ENCODE peak calls at places on chromosomes 4 and X, in seven cellular contexts. V, K, J, Z, G, R and H are unnamed samples. For H3K4me1, the result is how much of the 10 kb centered on the place peaks cover.

GRCh38 chrX:31038585-31039326 is 33.1 kb downstream of the FTHL17 start:
- DNase-seq in V (peak), K (peak), J (no peak), Z (peak), G (no peak), R (no peak), H (no peak)

GRCh38 chr4:56220261-56220660 is 167.0 kb downstream of the AASDH start:
- DNase-seq in V (no peak), K (no peak), J (no peak), Z (no peak), G (no peak), R (no peak), H (no peak)

GRCh38 chrX:100994352-100995281 is 25.1 kb downstream of the ARL13A start:
- DNase-seq in V (no peak), K (no peak), J (no peak), Z (peak), G (no peak), R (no peak), H (no peak)

GRCh38 chrX:53282313-53282712 is 929 bp upstream of the IQSEC2 start:
- DNase-seq in V (no peak), K (no peak), J (no peak), Z (no peak), G (no peak), R (no peak), H (no peak)

GRCh38 chrX:107448625-107449468 is 605 bp upstream of the FRMPD3 start:
- DNase-seq in V (no peak), K (no peak), J (no peak), Z (peak), G (no peak), R (no peak), H (no peak)

GRCh38 chr4:10832989-10833635 is 148.5 kb upstream of the CLNK start:
- DNase-seq in V (no peak), K (no peak), J (no peak), Z (no peak), G (no peak), R (no peak), H (no peak)

GRCh38 chr4:174423257-174423944 is 98.9 kb downstream of the HPGD start:
- DNase-seq in V (peak), K (peak), J (no peak), Z (peak), G (no peak), R (no peak), H (peak)

GRCh38 chr4:11424000-11424399 is 4.7 kb downstream of the HS3ST1 start:
- DNase-seq in V (no peak), K (peak), J (no peak), Z (peak), G (no peak), R (no peak), H (peak)

GRCh38 chr4:153367092-153367491 is 22.6 kb downstream of the MND1 start:
- DNase-seq in V (no peak), K (no peak), J (no peak), Z (no peak), G (no peak), R (no peak), H (no peak)

GRCh38 chr4:86847576-86847975 is 1.6 kb downstream of the SLC10A6 start:
- DNase-seq in V (no peak), K (no peak), J (no peak), Z (peak), G (no peak), R (no peak), H (no peak)

GRCh38 chr4:77036206-77036605 is 39.6 kb downstream of the CCNI start:
- DNase-seq in V (no peak), K (no peak), J (no peak), Z (no peak), G (no peak), R (no peak), H (no peak)

GRCh38 chr4:143302526-143302925 is 34.1 kb upstream of the GAB1 start:
- DNase-seq in V (no peak), K (no peak), J (no peak), Z (peak), G (no peak), R (no peak), H (no peak)
- H3K4me3 ChIP-seq in V (no peak), K (no peak), J (no peak), Z (no peak), G (no peak), R (no peak), H (no peak)

GRCh38 chrX:122094611-122095010 is 1047.2 kb downstream of the GLUD2 start:
- DNase-seq in V (no peak), K (no peak), J (no peak), Z (peak), G (no peak), R (no peak), H (no peak)

GRCh38 chrX:122091571-122091970 is 1044.2 kb downstream of the GLUD2 start:
- DNase-seq in V (no peak), K (no peak), J (no peak), Z (no peak), G (no peak), R (no peak), H (no peak)

GRCh38 chrX:122087353-122087752 is 1039.9 kb downstream of the GLUD2 start:
- DNase-seq in V (no peak), K (no peak), J (no peak), Z (no peak), G (no peak), R (no peak), H (no peak)

GRCh38 chrX:122092978-122093377 is 1045.6 kb downstream of the GLUD2 start:
- DNase-seq in V (no peak), K (no peak), J (no peak), Z (no peak), G (no peak), R (no peak), H (no peak)
- TF ChIP-seq CTCF in V (no peak), K (no peak), J (no peak), Z (no peak), G (peak), R (no peak), H (no peak)

GRCh38 chr4:1851160-1851559 is 4.8 kb downstream of the LETM1 start:
- DNase-seq in V (no peak), K (no peak), J (no peak), Z (no peak), G (no peak), R (no peak), H (no peak)
- H3K4me1 ChIP-seq in V (under half), K (under half), J (under half), Z (under half), G (under half), R (under half), H (under half)

DNA sequence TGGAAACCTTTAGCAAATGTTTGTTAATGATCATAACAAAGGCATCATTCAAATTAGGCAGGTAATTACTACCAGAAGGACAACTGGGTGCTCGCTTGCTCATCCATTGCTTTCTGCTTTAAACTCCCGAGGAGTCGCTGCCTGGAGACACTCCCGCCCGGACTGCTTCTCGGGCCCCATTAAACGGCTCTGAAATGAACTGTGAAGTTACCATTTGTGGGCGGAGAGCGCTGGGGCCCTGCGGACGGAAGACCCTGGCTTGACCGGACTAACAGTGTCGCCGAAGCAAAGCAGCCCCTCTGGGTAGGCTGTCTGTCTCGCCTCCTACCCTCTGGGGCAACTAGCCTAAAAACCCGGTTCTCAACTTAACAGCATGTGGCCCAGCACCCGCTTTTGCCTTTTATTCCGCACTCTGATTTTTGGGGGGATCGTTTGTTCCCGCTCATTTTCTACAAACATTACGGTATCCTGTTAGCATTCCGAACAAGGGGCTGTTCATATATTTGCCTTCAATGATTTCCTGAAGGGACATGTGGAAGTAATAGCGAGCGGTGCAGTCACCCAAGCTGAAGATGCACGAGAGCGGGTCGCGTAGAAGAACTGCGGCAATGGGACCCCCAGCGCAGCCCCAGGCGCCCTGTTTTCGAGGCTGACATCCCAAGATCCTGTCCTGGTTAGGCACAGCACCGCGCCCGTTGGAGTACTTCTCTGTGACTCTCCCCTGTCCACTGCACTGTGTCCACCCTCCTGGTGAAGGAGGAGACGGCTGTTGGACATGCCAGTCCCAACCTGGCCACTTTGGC is 1.6 kb upstream of the PDGFRA start:
- DNase-seq in V (no peak), K (no peak), J (no peak), Z (peak), G (no peak), R (no peak), H (no peak)
- H3K4me3 ChIP-seq in V (peak), K (peak), J (peak), Z (peak), G (peak), R (peak), H (peak)

DNA sequence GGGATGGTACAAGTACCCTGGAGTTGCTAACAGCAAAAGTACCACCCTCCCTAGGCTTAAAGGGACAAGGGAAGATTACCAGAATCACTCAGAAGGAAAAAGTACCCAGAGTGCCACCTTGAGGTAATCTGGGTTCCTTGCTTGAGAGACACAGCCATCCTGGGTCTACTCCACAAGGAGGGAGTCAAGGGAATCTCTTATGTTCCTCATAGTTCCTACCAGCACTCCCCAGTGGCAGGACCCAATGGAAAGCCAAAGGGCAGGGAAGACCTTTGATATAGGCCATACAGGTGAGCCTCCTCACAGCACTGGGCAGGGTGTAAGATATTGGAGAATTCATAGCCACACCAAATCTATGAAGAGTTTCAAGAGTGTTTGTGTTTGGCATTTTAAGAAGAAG is 5.7 kb downstream of the IL2 start:
- DNase-seq in V (no peak), K (no peak), J (no peak), Z (peak), G (no peak), R (no peak), H (no peak)
- TF ChIP-seq CTCF in V (no peak), K (no peak), J (no peak), Z (peak), G (no peak), R (no peak), H (no peak)